ENCODE peak calls at places on chromosomes 2 and 18, in six cellular contexts. U is IMR-90, D is neuronal stem cell, O is H9, V is mesenchymal stem cell, H is H1. M is an unnamed sample.

GRCh38 chr18:4586729-4587128 is 131.6 kb upstream of the DLGAP1 start:
- DNase-seq in U (no peak), D (no peak), O (no peak), V (no peak), H (no peak), M (no peak)

GRCh38 chr2:67455219-67456142 is 58.3 kb downstream of the ETAA1 start:
- DNase-seq in U (no peak), D (no peak), O (no peak), V (no peak), H (no peak), M (no peak)

GRCh38 chr2:71804251-71804650 is 343.4 kb downstream of the CYP26B1 start:
- DNase-seq in U (no peak), D (no peak), O (no peak), V (no peak), H (no peak), M (no peak)

GRCh38 chr2:44833123-44834069 is 108.1 kb upstream of the SIX3 start:
- DNase-seq in U (peak; percentile 9), D (no peak), O (no peak), V (no peak), H (no peak), M (no peak)

GRCh38 chr18:74497308-74497640 is 1.1 kb downstream of the CNDP2 start:
- DNase-seq in U (no peak), D (no peak), O (no peak), V (no peak), H (no peak), M (no peak)

GRCh38 chr18:4677006-4677405 is 221.9 kb upstream of the DLGAP1 start:
- DNase-seq in U (no peak), D (no peak), O (no peak), V (no peak), H (no peak), M (no peak)

GRCh38 chr2:149029312-149029965 is 9.1 kb upstream of the LYPD6B start:
- DNase-seq in U (no peak), D (no peak), O (no peak), V (no peak), H (peak; percentile 43), M (peak; percentile 73)

GRCh38 chr2:59383473-59383872 is 1142.3 kb upstream of the FANCL start:
- DNase-seq in U (no peak), D (no peak), O (no peak), V (no peak), H (no peak), M (no peak)

GRCh38 chr2:28779020-28779419 is 27.4 kb downstream of the PPP1CB start:
- DNase-seq in U (no peak), D (no peak), O (no peak), V (no peak), H (no peak), M (no peak)

GRCh38 chr2:85666435-85666924 is 1.5 kb downstream of the SFTPB start:
- DNase-seq in U (no peak), D (no peak), O (no peak), V (no peak), H (no peak), M (no peak)

GRCh38 chr2:127769587-127769986 is 41.4 kb downstream of the WDR33 start:
- DNase-seq in U (no peak), D (no peak), O (no peak), V (no peak), H (no peak), M (no peak)

GRCh38 chr2:66481100-66481549 is 46.2 kb downstream of the MEIS1 start:
- DNase-seq in U (peak; percentile 84), D (peak; percentile 42), O (peak; percentile 32), V (peak; percentile 89), H (no peak), M (peak; percentile 55)

GRCh38 chr2:172864182-172864581 is 128.5 kb downstream of the RAPGEF4 start:
- DNase-seq in U (peak; percentile 51), D (peak; percentile 56), O (peak; percentile 74), V (peak; percentile 42), H (peak; percentile 88), M (peak; percentile 52)

GRCh38 chr2:240933048-240933965 is 27.2 kb downstream of the CROCC2 start:
- DNase-seq in U (no peak), D (no peak), O (peak; percentile 25), V (no peak), H (peak; percentile 41), M (no peak)

GRCh38 chr2:74552914-74553811 is 579 bp downstream of the LOXL3 start:
- DNase-seq in U (no peak), D (peak; percentile 14), O (peak; percentile 65), V (no peak), H (peak; percentile 78), M (no peak)

GRCh38 chr2:176491172-176491904 is 222.1 kb downstream of the MTX2 start:
- DNase-seq in U (peak; percentile 96), D (no peak), O (no peak), V (peak; percentile 86), H (no peak), M (peak; percentile 7)

GRCh38 chr18:79356435-79356834 is 39.3 kb upstream of the NFATC1 start:
- DNase-seq in U (no peak), D (no peak), O (no peak), V (no peak), H (no peak), M (peak; percentile 3)

GRCh38 chr18:9792565-9793226 is 84.6 kb downstream of the RAB31 start:
- DNase-seq in U (no peak), D (no peak), O (peak; percentile 77), V (no peak), H (peak; percentile 91), M (peak; percentile 44)

GRCh38 chr2:236215761-236216333 is 47.7 kb upstream of the GBX2 start:
- DNase-seq in U (no peak), D (no peak), O (peak; percentile 12), V (no peak), H (no peak), M (no peak)

DNA sequence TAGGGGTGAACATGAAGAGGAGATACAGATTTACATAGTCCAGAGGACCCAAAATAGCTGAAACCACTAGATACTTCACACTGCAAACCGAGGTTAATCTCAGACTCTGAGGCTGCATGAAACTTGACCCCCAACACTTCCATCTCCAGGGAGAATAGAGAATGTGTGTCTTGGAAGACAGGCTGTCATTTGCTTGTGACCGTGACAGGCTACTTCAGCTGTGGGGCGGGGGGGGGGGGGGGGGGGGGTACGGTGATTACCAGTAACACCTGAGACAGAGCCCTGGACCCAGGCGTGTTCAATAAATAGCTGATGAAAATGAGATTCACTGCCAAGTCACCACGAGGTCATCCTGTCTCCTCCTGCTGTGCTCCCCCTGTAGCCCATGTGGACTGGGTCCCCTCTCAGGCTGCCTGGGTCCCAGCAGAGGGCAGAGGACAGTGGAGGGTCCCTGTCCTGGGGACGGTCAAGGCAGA is 5.7 kb upstream of the KLHL29 start:
- DNase-seq in U (no peak), D (no peak), O (no peak), V (no peak), H (no peak), M (no peak)
- H3K14ac ChIP-seq in U (no peak overlapping the region), D (no peak overlapping the region), O (no peak overlapping the region), V (no peak overlapping the region), H (no peak overlapping the region), M (no peak overlapping the region)

GRCh38 chr2:153360239-153360638 is 118.3 kb downstream of the RPRM start:
- DNase-seq in U (no peak), D (no peak), O (peak; percentile 29), V (no peak), H (no peak), M (no peak)
- H2BK5ac ChIP-seq in U (no peak overlapping the region), D (no peak overlapping the region), O (no peak overlapping the region), V (no peak overlapping the region), H (no peak overlapping the region), M (no peak overlapping the region)

GRCh38 chr2:20467789-20468548 is 21.1 kb downstream of the RHOB start:
- DNase-seq in U (no peak), D (no peak), O (no peak), V (no peak), H (no peak), M (no peak)
- H3K14ac ChIP-seq in U (no peak overlapping the region), D (peak overlapping the region; percentile 67), O (no peak overlapping the region), V (no peak overlapping the region), H (no peak overlapping the region), M (no peak overlapping the region)

GRCh38 chr2:107248932-107249331 is 363.0 kb upstream of the ST6GAL2 start:
- DNase-seq in U (no peak), D (no peak), O (no peak), V (no peak), H (no peak), M (no peak)
- H2BK5ac ChIP-seq in U (no peak overlapping the region), D (no peak overlapping the region), O (no peak overlapping the region), V (no peak overlapping the region), H (no peak overlapping the region), M (no peak overlapping the region)

GRCh38 chr2:216632952-216633615 is at the start of gene IGFBP2:
- DNase-seq in U (peak; percentile 40), D (peak; percentile 85), O (peak; percentile 87), V (peak; percentile 52), H (peak; percentile 83), M (no peak)

GRCh38 chr2:216635171-216635570 is 2.0 kb downstream of the IGFBP2 start:
- DNase-seq in U (no peak), D (peak; percentile 47), O (no peak), V (peak; percentile 41), H (no peak), M (no peak)

GRCh38 chr2:216632321-216632951 is 784 bp upstream of the IGFBP2 start:
- DNase-seq in U (no peak), D (no peak), O (peak; percentile 43), V (no peak), H (peak; percentile 52), M (no peak)

GRCh38 chr2:216634317-216635148 is 1.3 kb downstream of the IGFBP2 start:
- DNase-seq in U (no peak), D (no peak), O (no peak), V (peak; percentile 36), H (no peak), M (no peak)

DNA sequence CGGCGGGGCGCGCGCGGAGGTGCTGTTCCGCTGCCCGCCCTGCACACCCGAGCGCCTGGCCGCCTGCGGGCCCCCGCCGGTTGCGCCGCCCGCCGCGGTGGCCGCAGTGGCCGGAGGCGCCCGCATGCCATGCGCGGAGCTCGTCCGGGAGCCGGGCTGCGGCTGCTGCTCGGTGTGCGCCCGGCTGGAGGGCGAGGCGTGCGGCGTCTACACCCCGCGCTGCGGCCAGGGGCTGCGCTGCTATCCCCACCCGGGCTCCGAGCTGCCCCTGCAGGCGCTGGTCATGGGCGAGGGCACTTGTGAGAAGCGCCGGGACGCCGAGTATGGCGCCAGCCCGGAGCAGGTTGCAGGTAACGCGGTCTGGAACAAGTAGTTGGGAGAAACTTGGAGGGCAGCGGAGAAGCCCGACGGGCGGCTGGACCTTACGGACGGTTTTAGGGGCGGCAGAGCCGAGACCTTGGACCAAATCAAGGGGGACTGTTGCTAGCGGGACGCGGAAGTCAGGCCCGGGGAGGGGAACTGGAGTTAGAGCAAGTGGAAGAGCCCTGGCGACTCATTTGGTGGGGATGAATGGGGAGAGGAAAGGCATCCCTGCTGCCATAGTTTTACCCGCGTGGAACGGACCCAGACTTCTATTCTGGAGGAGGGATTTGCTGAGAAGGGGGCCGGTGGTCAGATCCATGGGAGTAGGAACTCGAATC is 546 bp downstream of the IGFBP2 start:
- DNase-seq in U (no peak), D (no peak), O (peak; percentile 47), V (peak; percentile 36), H (peak; percentile 73), M (peak; percentile 77)
- H3K14ac ChIP-seq in U (no peak overlapping the region), D (peak overlapping the region; percentile 42), O (peak overlapping the region; percentile 76), V (peak overlapping the region; percentile 75), H (no peak overlapping the region), M (peak overlapping the region; percentile 81)

M was measured in trophoblast cell.